ENCODE peak calls at places on chromosomes 5 and 9, in nine cellular contexts. One of them, this sample, is unnamed.

GRCh38 chr5:72920690-72921089 is 35.2 kb upstream of the FCHO2 start:
- DNase-seq in uterus: no peak
- DNase-seq in coronary artery: no peak
- DNase-seq in PC-9: no peak
- DNase-seq in CD4-positive, alpha-beta memory T cell: peak
- DNase-seq in ovary: no peak
- DNase-seq in adrenal gland: no peak
- DNase-seq in OCI-LY7: peak
- DNase-seq in heart left ventricle: no peak
- DNase-seq in this sample: no peak

GRCh38 chr9:109887079-109887478 is 107.1 kb downstream of the PALM2AKAP2 start:
- DNase-seq in uterus: no peak
- DNase-seq in coronary artery: no peak
- DNase-seq in PC-9: no peak
- DNase-seq in CD4-positive, alpha-beta memory T cell: no peak
- DNase-seq in ovary: no peak
- DNase-seq in adrenal gland: no peak
- DNase-seq in OCI-LY7: no peak
- DNase-seq in heart left ventricle: no peak
- DNase-seq in this sample: no peak

GRCh38 chr5:82480331-82480730 is 202.2 kb upstream of the RPS23 start:
- DNase-seq in uterus: no peak
- DNase-seq in coronary artery: no peak
- DNase-seq in PC-9: no peak
- DNase-seq in CD4-positive, alpha-beta memory T cell: no peak
- DNase-seq in ovary: no peak
- DNase-seq in adrenal gland: no peak
- DNase-seq in OCI-LY7: no peak
- DNase-seq in heart left ventricle: no peak
- DNase-seq in this sample: no peak

GRCh38 chr5:150473673-150474358 is 24.3 kb upstream of the RPS14 start:
- DNase-seq in uterus: no peak
- DNase-seq in coronary artery: no peak
- DNase-seq in PC-9: peak
- DNase-seq in CD4-positive, alpha-beta memory T cell: no peak
- DNase-seq in ovary: no peak
- DNase-seq in adrenal gland: no peak
- DNase-seq in OCI-LY7: no peak
- DNase-seq in heart left ventricle: no peak
- DNase-seq in this sample: peak

GRCh38 chr9:83572524-83572923 is 34.3 kb upstream of the FRMD3 start:
- DNase-seq in uterus: no peak
- DNase-seq in coronary artery: no peak
- DNase-seq in PC-9: no peak
- DNase-seq in CD4-positive, alpha-beta memory T cell: no peak
- DNase-seq in ovary: no peak
- DNase-seq in adrenal gland: peak
- DNase-seq in OCI-LY7: no peak
- DNase-seq in heart left ventricle: no peak
- DNase-seq in this sample: no peak

GRCh38 chr5:93717162-93717561 is 24.2 kb downstream of the POU5F2 start:
- DNase-seq in uterus: no peak
- DNase-seq in coronary artery: no peak
- DNase-seq in PC-9: peak
- DNase-seq in CD4-positive, alpha-beta memory T cell: no peak
- DNase-seq in ovary: no peak
- DNase-seq in adrenal gland: no peak
- DNase-seq in OCI-LY7: no peak
- DNase-seq in heart left ventricle: peak
- DNase-seq in this sample: no peak

GRCh38 chr5:14168139-14168792 is 25.1 kb downstream of the TRIO start:
- DNase-seq in uterus: no peak
- DNase-seq in coronary artery: no peak
- DNase-seq in PC-9: no peak
- DNase-seq in CD4-positive, alpha-beta memory T cell: no peak
- DNase-seq in ovary: no peak
- DNase-seq in adrenal gland: no peak
- DNase-seq in OCI-LY7: peak
- DNase-seq in heart left ventricle: no peak
- DNase-seq in this sample: no peak

GRCh38 chr5:102811962-102812361 is 56.9 kb downstream of the PAM start:
- DNase-seq in uterus: no peak
- DNase-seq in coronary artery: no peak
- DNase-seq in PC-9: no peak
- DNase-seq in CD4-positive, alpha-beta memory T cell: no peak
- DNase-seq in ovary: no peak
- DNase-seq in adrenal gland: no peak
- DNase-seq in OCI-LY7: no peak
- DNase-seq in heart left ventricle: no peak
- DNase-seq in this sample: no peak

GRCh38 chr5:132259061-132259851 is 1.8 kb downstream of the PDLIM4 start:
- DNase-seq in uterus: peak
- DNase-seq in coronary artery: peak
- DNase-seq in PC-9: peak
- DNase-seq in CD4-positive, alpha-beta memory T cell: no peak
- DNase-seq in ovary: peak
- DNase-seq in adrenal gland: peak
- DNase-seq in OCI-LY7: no peak
- DNase-seq in heart left ventricle: peak
- DNase-seq in this sample: peak

GRCh38 chr9:130659699-130660248 is 4.6 kb upstream of the PRDM12 start:
- DNase-seq in uterus: no peak
- DNase-seq in coronary artery: no peak
- DNase-seq in PC-9: no peak
- DNase-seq in CD4-positive, alpha-beta memory T cell: no peak
- DNase-seq in ovary: no peak
- DNase-seq in adrenal gland: no peak
- DNase-seq in OCI-LY7: no peak
- DNase-seq in heart left ventricle: no peak
- DNase-seq in this sample: no peak

GRCh38 chr9:95724253-95724991 is 151.1 kb upstream of the ERCC6L2 start:
- DNase-seq in uterus: no peak
- DNase-seq in coronary artery: no peak
- DNase-seq in PC-9: no peak
- DNase-seq in CD4-positive, alpha-beta memory T cell: peak
- DNase-seq in ovary: no peak
- DNase-seq in adrenal gland: no peak
- DNase-seq in OCI-LY7: peak
- DNase-seq in heart left ventricle: no peak
- DNase-seq in this sample: no peak

GRCh38 chr5:134994560-134995156 is 27.0 kb downstream of the CATSPER3 start:
- DNase-seq in uterus: no peak
- DNase-seq in coronary artery: no peak
- DNase-seq in PC-9: no peak
- DNase-seq in CD4-positive, alpha-beta memory T cell: no peak
- DNase-seq in ovary: no peak
- DNase-seq in adrenal gland: no peak
- DNase-seq in OCI-LY7: peak
- DNase-seq in heart left ventricle: no peak
- DNase-seq in this sample: no peak

GRCh38 chr9:93183663-93184438 is at the start of gene WNK2:
- DNase-seq in uterus: no peak
- DNase-seq in coronary artery: no peak
- DNase-seq in PC-9: peak
- DNase-seq in CD4-positive, alpha-beta memory T cell: peak
- DNase-seq in ovary: no peak
- DNase-seq in adrenal gland: no peak
- DNase-seq in OCI-LY7: peak
- DNase-seq in heart left ventricle: peak
- DNase-seq in this sample: no peak

GRCh38 chr9:13728917-13729811 is 449.7 kb upstream of the MPDZ start:
- DNase-seq in uterus: no peak
- DNase-seq in coronary artery: no peak
- DNase-seq in PC-9: no peak
- DNase-seq in CD4-positive, alpha-beta memory T cell: no peak
- DNase-seq in ovary: no peak
- DNase-seq in adrenal gland: no peak
- DNase-seq in OCI-LY7: no peak
- DNase-seq in heart left ventricle: no peak
- DNase-seq in this sample: peak

GRCh38 chr9:71627537-71627936 is 140.8 kb downstream of the CEMIP2 start:
- DNase-seq in uterus: no peak
- DNase-seq in coronary artery: no peak
- DNase-seq in PC-9: no peak
- DNase-seq in CD4-positive, alpha-beta memory T cell: no peak
- DNase-seq in ovary: no peak
- DNase-seq in adrenal gland: no peak
- DNase-seq in OCI-LY7: no peak
- DNase-seq in heart left ventricle: no peak
- DNase-seq in this sample: no peak

GRCh38 chr9:83433841-83434240 is 104.4 kb downstream of the FRMD3 start:
- DNase-seq in uterus: no peak
- DNase-seq in coronary artery: no peak
- DNase-seq in PC-9: no peak
- DNase-seq in CD4-positive, alpha-beta memory T cell: no peak
- DNase-seq in ovary: no peak
- DNase-seq in adrenal gland: no peak
- DNase-seq in OCI-LY7: no peak
- DNase-seq in heart left ventricle: no peak
- DNase-seq in this sample: no peak

GRCh38 chr9:97307091-97307490 is 368 bp upstream of the CCDC180 start:
- DNase-seq in uterus: peak
- DNase-seq in coronary artery: no peak
- DNase-seq in PC-9: peak
- DNase-seq in CD4-positive, alpha-beta memory T cell: no peak
- DNase-seq in ovary: peak
- DNase-seq in adrenal gland: peak
- DNase-seq in OCI-LY7: no peak
- DNase-seq in heart left ventricle: peak
- DNase-seq in this sample: peak

GRCh38 chr5:7015586-7016256 is 302.5 kb downstream of the TENT4A start:
- DNase-seq in uterus: no peak
- DNase-seq in coronary artery: no peak
- DNase-seq in PC-9: peak
- DNase-seq in CD4-positive, alpha-beta memory T cell: no peak
- DNase-seq in ovary: no peak
- DNase-seq in adrenal gland: no peak
- DNase-seq in OCI-LY7: no peak
- DNase-seq in heart left ventricle: no peak
- DNase-seq in this sample: no peak

GRCh38 chr5:1316588-1316902 is 21.7 kb upstream of the TERT start:
- DNase-seq in uterus: no peak
- DNase-seq in coronary artery: no peak
- DNase-seq in PC-9: no peak
- DNase-seq in CD4-positive, alpha-beta memory T cell: no peak
- DNase-seq in ovary: no peak
- DNase-seq in adrenal gland: no peak
- DNase-seq in OCI-LY7: no peak
- DNase-seq in heart left ventricle: no peak
- DNase-seq in this sample: no peak

GRCh38 chr5:133122711-133123110 is 70.9 kb downstream of the HSPA4 start:
- DNase-seq in uterus: no peak
- DNase-seq in coronary artery: no peak
- DNase-seq in PC-9: no peak
- DNase-seq in CD4-positive, alpha-beta memory T cell: no peak
- DNase-seq in ovary: no peak
- DNase-seq in adrenal gland: peak
- DNase-seq in OCI-LY7: no peak
- DNase-seq in heart left ventricle: no peak
- DNase-seq in this sample: no peak

GRCh38 chr5:43195670-43196265 is 3.7 kb downstream of the NIM1K start:
- DNase-seq in uterus: no peak
- DNase-seq in coronary artery: no peak
- DNase-seq in PC-9: no peak
- DNase-seq in CD4-positive, alpha-beta memory T cell: no peak
- DNase-seq in ovary: no peak
- DNase-seq in adrenal gland: no peak
- DNase-seq in OCI-LY7: no peak
- DNase-seq in heart left ventricle: no peak
- DNase-seq in this sample: no peak

GRCh38 chr5:135339623-135340022 is 59.4 kb downstream of the MACROH2A1 start:
- DNase-seq in uterus: no peak
- DNase-seq in coronary artery: no peak
- DNase-seq in PC-9: no peak
- DNase-seq in CD4-positive, alpha-beta memory T cell: no peak
- DNase-seq in ovary: no peak
- DNase-seq in adrenal gland: no peak
- DNase-seq in OCI-LY7: no peak
- DNase-seq in heart left ventricle: no peak
- DNase-seq in this sample: no peak

GRCh38 chr9:121434946-121435345 is 64.7 kb downstream of the GGTA1 start:
- DNase-seq in uterus: no peak
- DNase-seq in coronary artery: no peak
- DNase-seq in PC-9: no peak
- DNase-seq in CD4-positive, alpha-beta memory T cell: no peak
- DNase-seq in ovary: no peak
- DNase-seq in adrenal gland: no peak
- DNase-seq in OCI-LY7: no peak
- DNase-seq in heart left ventricle: no peak
- DNase-seq in this sample: no peak

GRCh38 chr5:9543266-9543925 is 2.5 kb downstream of the SEMA5A start:
- DNase-seq in uterus: no peak
- DNase-seq in coronary artery: no peak
- DNase-seq in PC-9: no peak
- DNase-seq in CD4-positive, alpha-beta memory T cell: no peak
- DNase-seq in ovary: no peak
- DNase-seq in adrenal gland: no peak
- DNase-seq in OCI-LY7: no peak
- DNase-seq in heart left ventricle: no peak
- DNase-seq in this sample: no peak
- H3K27ac ChIP-seq in uterus: peak
- H3K27ac ChIP-seq in coronary artery: peak
- H3K27ac ChIP-seq in PC-9: no peak
- H3K27ac ChIP-seq in CD4-positive, alpha-beta memory T cell: no peak
- H3K27ac ChIP-seq in ovary: no peak
- H3K27ac ChIP-seq in adrenal gland: no peak
- H3K27ac ChIP-seq in OCI-LY7: no peak
- H3K27ac ChIP-seq in heart left ventricle: peak
- H3K27ac ChIP-seq in this sample: no peak

GRCh38 chr5:115456539-115456938 is 88.0 kb downstream of the FEM1C start:
- DNase-seq in uterus: no peak
- DNase-seq in coronary artery: no peak
- DNase-seq in PC-9: no peak
- DNase-seq in CD4-positive, alpha-beta memory T cell: no peak
- DNase-seq in ovary: no peak
- DNase-seq in adrenal gland: no peak
- DNase-seq in OCI-LY7: no peak
- DNase-seq in heart left ventricle: no peak
- DNase-seq in this sample: no peak
- H3K27ac ChIP-seq in uterus: no peak
- H3K27ac ChIP-seq in coronary artery: no peak
- H3K27ac ChIP-seq in PC-9: no peak
- H3K27ac ChIP-seq in CD4-positive, alpha-beta memory T cell: no peak
- H3K27ac ChIP-seq in ovary: no peak
- H3K27ac ChIP-seq in adrenal gland: no peak
- H3K27ac ChIP-seq in OCI-LY7: no peak
- H3K27ac ChIP-seq in heart left ventricle: no peak
- H3K27ac ChIP-seq in this sample: no peak

GRCh38 chr9:133514475-133515239 is 10.1 kb downstream of the MYMK start:
- DNase-seq in uterus: no peak
- DNase-seq in coronary artery: no peak
- DNase-seq in PC-9: no peak
- DNase-seq in CD4-positive, alpha-beta memory T cell: no peak
- DNase-seq in ovary: peak
- DNase-seq in adrenal gland: no peak
- DNase-seq in OCI-LY7: no peak
- DNase-seq in heart left ventricle: peak
- DNase-seq in this sample: no peak
- H3K27ac ChIP-seq in uterus: no peak
- H3K27ac ChIP-seq in coronary artery: peak
- H3K27ac ChIP-seq in PC-9: no peak
- H3K27ac ChIP-seq in CD4-positive, alpha-beta memory T cell: no peak
- H3K27ac ChIP-seq in ovary: peak
- H3K27ac ChIP-seq in adrenal gland: no peak
- H3K27ac ChIP-seq in OCI-LY7: no peak
- H3K27ac ChIP-seq in heart left ventricle: no peak
- H3K27ac ChIP-seq in this sample: no peak

GRCh38 chr9:91099471-91099870 is 262.2 kb downstream of the AUH start:
- DNase-seq in uterus: no peak
- DNase-seq in coronary artery: no peak
- DNase-seq in PC-9: no peak
- DNase-seq in CD4-positive, alpha-beta memory T cell: no peak
- DNase-seq in ovary: no peak
- DNase-seq in adrenal gland: no peak
- DNase-seq in OCI-LY7: no peak
- DNase-seq in heart left ventricle: no peak
- DNase-seq in this sample: no peak
- H3K27ac ChIP-seq in uterus: peak
- H3K27ac ChIP-seq in coronary artery: peak
- H3K27ac ChIP-seq in PC-9: no peak
- H3K27ac ChIP-seq in CD4-positive, alpha-beta memory T cell: no peak
- H3K27ac ChIP-seq in ovary: no peak
- H3K27ac ChIP-seq in adrenal gland: no peak
- H3K27ac ChIP-seq in OCI-LY7: no peak
- H3K27ac ChIP-seq in heart left ventricle: peak
- H3K27ac ChIP-seq in this sample: peak